ENCODE peak calls at places on chromosomes 1 and 21, in six cellular contexts. C is GM12878, Z is dorsolateral prefrontal cortex, U is BE2C, K is body of pancreas, J is left lung. I is an unnamed sample.

GRCh38 chr21:42513151-42513984 is at the start of gene SLC37A1:
- DNase-seq in Z (peak; percentile 39), C (no peak), K (peak; percentile 38), J (no peak), U (no peak), I (peak; percentile 56)

GRCh38 chr1:10665930-10666850 is 130.3 kb downstream of the CASZ1 start:
- DNase-seq in U (no peak), C (no peak), Z (no peak), K (peak; percentile 77), J (peak; percentile 86), I (no peak)

GRCh38 chr1:241551759-241552638 is 19.8 kb downstream of the KMO start:
- DNase-seq in K (no peak), Z (no peak), C (peak; percentile 46), U (no peak), J (peak; percentile 73), I (peak; percentile 78)

GRCh38 chr1:54275349-54275748 is 75.4 kb downstream of the MRPL37 start:
- DNase-seq in Z (no peak), U (no peak), K (peak; percentile 93), C (no peak), J (no peak), I (no peak)

GRCh38 chr1:24279590-24280232 is 39.4 kb upstream of the GRHL3 start:
- DNase-seq in K (no peak), Z (no peak), U (no peak), J (no peak), C (no peak), I (no peak)

GRCh38 chr1:58870298-58870676 is 86.4 kb upstream of the JUN start:
- DNase-seq in J (no peak), C (no peak), K (peak; percentile 56), U (no peak), Z (no peak), I (no peak)

GRCh38 chr21:45640001-45640887 is 3.3 kb upstream of the PCBP3 start:
- DNase-seq in K (no peak), C (no peak), Z (no peak), J (no peak), U (no peak), I (no peak)

GRCh38 chr1:228142616-228143203 is 2.6 kb downstream of the GUK1 start:
- DNase-seq in Z (no peak), U (no peak), J (no peak), K (no peak), C (no peak), I (no peak)

GRCh38 chr1:226723640-226724532 is 15.2 kb downstream of the ITPKB start:
- DNase-seq in U (no peak), K (no peak), Z (no peak), J (no peak), C (no peak), I (no peak)

GRCh38 chr1:193634876-193635275 is 448.5 kb upstream of the B3GALT2 start:
- DNase-seq in U (no peak), Z (no peak), C (no peak), K (no peak), J (no peak), I (no peak)

GRCh38 chr1:242535986-242536385 is 11.5 kb upstream of the PLD5 start:
- DNase-seq in J (no peak), U (no peak), K (no peak), Z (no peak), C (no peak), I (no peak)

GRCh38 chr21:34320006-34320405 is 43.8 kb upstream of the KCNE2 start:
- DNase-seq in K (no peak), U (no peak), J (no peak), Z (no peak), C (no peak), I (no peak)

GRCh38 chr1:100959502-100960060 is 63.7 kb downstream of the SLC30A7 start:
- DNase-seq in C (no peak), U (no peak), J (no peak), Z (no peak), K (no peak), I (no peak)

GRCh38 chr1:44584167-44584566 is 90.1 kb downstream of the TMEM53 start:
- DNase-seq in U (no peak), K (no peak), J (no peak), Z (no peak), C (no peak), I (no peak)

GRCh38 chr1:51270751-51271150 is 34.7 kb downstream of the RNF11 start:
- DNase-seq in J (no peak), U (no peak), K (no peak), C (no peak), Z (no peak), I (no peak)

GRCh38 chr1:223244366-223245103 is 101.5 kb upstream of the TLR5 start:
- DNase-seq in U (no peak), Z (no peak), K (no peak), J (no peak), C (peak; percentile 30), I (peak; percentile 65)

GRCh38 chr21:37139902-37140301 is 66.8 kb downstream of the TTC3 start:
- DNase-seq in Z (no peak), U (no peak), C (no peak), K (no peak), J (no peak), I (no peak)

GRCh38 chr1:63148825-63149645 is 173.3 kb upstream of the FOXD3 start:
- DNase-seq in Z (peak; percentile 64), J (no peak), C (no peak), U (peak; percentile 20), K (peak; percentile 28), I (peak; percentile 48)

GRCh38 chr21:41571938-41572510 is 64.1 kb upstream of the TMPRSS2 start:
- DNase-seq in K (no peak), J (no peak), C (no peak), Z (no peak), U (no peak), I (peak; percentile 13)

GRCh38 chr1:225470210-225470609 is 42.4 kb upstream of the LBR start:
- DNase-seq in C (no peak), U (no peak), Z (no peak), J (peak; percentile 25), K (peak; percentile 9), I (no peak)

GRCh38 chr1:225466848-225467192 is 39.0 kb upstream of the LBR start:
- DNase-seq in Z (no peak), J (no peak), U (no peak), C (no peak), K (no peak), I (no peak)

GRCh38 chr1:225469051-225469450 is 41.2 kb upstream of the LBR start:
- DNase-seq in C (no peak), Z (no peak), U (no peak), J (peak; percentile 15), K (peak; percentile 2), I (no peak)

GRCh38 chr1:225467193-225468020 is 39.6 kb upstream of the LBR start:
- DNase-seq in C (peak; percentile 74), J (peak; percentile 88), Z (peak; percentile 32), K (no peak), U (no peak), I (peak; percentile 94)

DNA sequence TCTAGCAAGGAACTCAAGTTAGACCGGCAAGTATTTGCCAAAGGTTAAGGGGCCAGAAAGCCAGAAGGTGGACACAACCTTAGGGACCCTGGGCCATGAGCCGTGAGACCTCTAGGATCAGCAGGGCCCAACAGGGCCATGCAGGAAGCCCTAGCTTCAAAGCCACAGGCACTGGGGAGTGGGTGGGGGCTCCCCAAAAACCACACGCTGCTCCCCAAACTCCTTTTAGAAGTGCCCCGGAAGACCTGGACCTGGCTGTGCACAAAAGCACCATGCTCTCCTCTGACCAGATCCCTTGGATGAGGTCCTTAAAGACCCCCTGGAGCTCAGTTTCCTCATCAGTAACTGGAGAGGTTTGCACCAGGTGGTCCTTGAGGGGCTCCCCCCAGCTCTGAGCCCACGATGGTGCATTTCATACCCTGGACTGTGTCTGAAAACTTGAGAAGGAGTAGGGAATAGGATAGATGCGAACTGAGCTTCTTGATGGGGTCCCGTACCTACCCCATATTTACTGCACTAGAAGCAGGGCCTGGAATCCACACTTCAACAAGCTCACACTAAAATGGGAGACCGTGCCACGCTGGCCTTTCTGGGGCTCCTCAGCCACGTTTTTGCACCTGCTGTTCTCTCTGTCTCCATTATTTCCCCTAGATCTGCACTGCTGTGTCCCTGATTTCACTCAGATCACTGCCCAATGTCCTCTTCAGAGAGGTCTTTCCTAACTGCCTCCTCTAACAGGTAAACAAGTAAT is 40.6 kb upstream of the LBR start:
- DNase-seq in Z (no peak), K (peak; percentile 2), C (no peak), U (no peak), J (peak; percentile 26), I (peak; percentile 31)
- H3K4me3 ChIP-seq in Z (no peak overlapping the region), K (no peak overlapping the region), C (peak overlapping the region; percentile 71), U (no peak overlapping the region), J (no peak overlapping the region), I (peak overlapping the region; percentile 90)

DNA sequence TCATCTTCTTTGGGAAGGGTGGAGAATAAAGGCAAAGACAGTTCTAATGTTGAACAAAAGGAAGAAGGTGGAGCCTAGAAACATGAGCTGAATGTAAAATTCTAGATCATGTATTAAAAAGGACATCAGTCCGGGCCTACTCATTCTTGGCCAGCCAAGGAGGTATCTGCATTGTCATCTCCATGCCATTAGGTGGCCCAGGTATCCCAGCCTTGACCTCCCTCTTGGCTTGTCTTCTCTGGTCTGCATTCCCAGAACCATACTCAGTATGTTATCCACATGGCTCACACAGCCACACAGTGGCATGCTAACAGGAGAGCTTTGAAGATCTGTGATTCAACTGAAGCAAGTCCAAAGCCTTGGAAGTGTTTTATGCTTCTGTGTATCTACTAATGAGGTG is 369.8 kb upstream of the KAZN start:
- DNase-seq in J (no peak), K (no peak), C (no peak), Z (no peak), U (no peak), I (no peak)
- TF ChIP-seq CTCF in J (no peak), K (no peak), C (no peak), Z (no peak), U (no peak), I (no peak)

DNA sequence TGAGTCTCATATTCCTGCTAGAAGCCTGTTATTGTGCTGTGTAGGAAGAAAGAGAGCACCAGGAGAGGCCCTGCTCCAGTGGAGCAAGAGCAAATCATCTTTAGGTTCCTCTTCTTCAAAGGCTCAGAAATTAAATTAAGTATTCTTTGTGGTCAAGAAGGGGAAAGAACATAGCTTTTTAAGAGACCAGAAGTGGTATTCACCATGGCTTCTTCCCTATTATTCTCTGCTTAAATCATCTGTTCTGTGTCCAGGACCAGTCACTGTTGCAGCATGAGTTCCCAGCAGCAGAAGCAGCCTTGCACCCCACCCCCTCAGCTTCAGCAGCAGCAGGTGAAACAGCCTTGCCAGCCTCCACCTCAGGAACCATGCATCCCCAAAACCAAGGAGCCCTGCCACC is 1.1 kb downstream of the SPRR1B start:
- DNase-seq in K (no peak), Z (no peak), C (no peak), U (no peak), J (no peak), I (no peak)
- H3K4me3 ChIP-seq in K (no peak overlapping the region), Z (no peak overlapping the region), C (no peak overlapping the region), U (no peak overlapping the region), J (no peak overlapping the region), I (no peak overlapping the region)

GRCh38 chr1:168623838-168624237 is 47.4 kb downstream of the XCL1 start:
- DNase-seq in J (no peak), K (no peak), U (no peak), C (no peak), Z (no peak), I (no peak)

GRCh38 chr1:168627370-168627769 is 51.0 kb downstream of the XCL1 start:
- DNase-seq in J (no peak), C (no peak), U (no peak), K (no peak), Z (no peak), I (no peak)

GRCh38 chr1:168621356-168621755 is 45.0 kb downstream of the XCL1 start:
- DNase-seq in K (no peak), Z (no peak), J (no peak), U (no peak), C (no peak), I (no peak)

GRCh38 chr1:168626326-168626725 is 49.9 kb downstream of the XCL1 start:
- DNase-seq in U (no peak), K (no peak), Z (no peak), C (no peak), J (no peak), I (no peak)

GRCh38 chr1:168623003-168623828 is 46.8 kb downstream of the XCL1 start:
- DNase-seq in U (no peak), K (no peak), Z (no peak), J (no peak), C (no peak), I (no peak)
- TF ChIP-seq CTCF in U (no peak), K (no peak), Z (no peak), J (no peak), C (no peak), I (no peak)

I was measured in GM12865.